ENCODE peak calls at places on chromosome 18, in six cellular contexts. One of them, this sample, is unnamed.

GRCh38 chr18:48820483-48821250 is 130.1 kb downstream of the SMAD7 start:
- DNase-seq in lower lobe of right lung: peak
- DNase-seq in endothelial cell of umbilical vein: no peak
- DNase-seq in right atrium auricular region: peak
- DNase-seq in hepatocyte: no peak
- DNase-seq in GM20000: peak
- DNase-seq in this sample: no peak

GRCh38 chr18:49751427-49752094 is 61.8 kb downstream of the ACAA2 start:
- DNase-seq in GM20000: no peak
- DNase-seq in hepatocyte: no peak
- DNase-seq in lower lobe of right lung: no peak
- DNase-seq in right atrium auricular region: peak
- DNase-seq in endothelial cell of umbilical vein: no peak
- DNase-seq in this sample: no peak

GRCh38 chr18:49183921-49184320 is 233.2 kb upstream of the SMAD7 start:
- DNase-seq in right atrium auricular region: no peak
- DNase-seq in lower lobe of right lung: no peak
- DNase-seq in endothelial cell of umbilical vein: no peak
- DNase-seq in GM20000: no peak
- DNase-seq in hepatocyte: no peak
- DNase-seq in this sample: no peak

GRCh38 chr18:23226930-23227728 is 91.8 kb downstream of the CABLES1 start:
- DNase-seq in GM20000: no peak
- DNase-seq in lower lobe of right lung: no peak
- DNase-seq in right atrium auricular region: peak
- DNase-seq in endothelial cell of umbilical vein: peak
- DNase-seq in hepatocyte: peak
- DNase-seq in this sample: no peak

GRCh38 chr18:1017679-1018078 is 113.0 kb downstream of the ADCYAP1 start:
- DNase-seq in right atrium auricular region: no peak
- DNase-seq in endothelial cell of umbilical vein: no peak
- DNase-seq in hepatocyte: no peak
- DNase-seq in lower lobe of right lung: no peak
- DNase-seq in GM20000: no peak
- DNase-seq in this sample: no peak

GRCh38 chr18:24928479-24928878 is 423.5 kb downstream of the ZNF521 start:
- DNase-seq in GM20000: no peak
- DNase-seq in endothelial cell of umbilical vein: no peak
- DNase-seq in right atrium auricular region: no peak
- DNase-seq in hepatocyte: no peak
- DNase-seq in lower lobe of right lung: no peak
- DNase-seq in this sample: no peak

GRCh38 chr18:32922951-32923430 is 150.2 kb upstream of the KLHL14 start:
- DNase-seq in lower lobe of right lung: no peak
- DNase-seq in hepatocyte: no peak
- DNase-seq in GM20000: no peak
- DNase-seq in endothelial cell of umbilical vein: no peak
- DNase-seq in right atrium auricular region: no peak
- DNase-seq in this sample: no peak

GRCh38 chr18:46353460-46353859 is 249.3 kb downstream of the HAUS1 start:
- DNase-seq in lower lobe of right lung: no peak
- DNase-seq in GM20000: no peak
- DNase-seq in hepatocyte: no peak
- DNase-seq in endothelial cell of umbilical vein: no peak
- DNase-seq in right atrium auricular region: no peak
- DNase-seq in this sample: no peak

GRCh38 chr18:73681398-73681797 is 466.2 kb downstream of the FBXO15 start:
- DNase-seq in right atrium auricular region: no peak
- DNase-seq in endothelial cell of umbilical vein: no peak
- DNase-seq in lower lobe of right lung: no peak
- DNase-seq in GM20000: no peak
- DNase-seq in hepatocyte: no peak
- DNase-seq in this sample: no peak

GRCh38 chr18:55252053-55252675 is 292.9 kb upstream of the CCDC68 start:
- DNase-seq in lower lobe of right lung: no peak
- DNase-seq in GM20000: no peak
- DNase-seq in hepatocyte: no peak
- DNase-seq in right atrium auricular region: no peak
- DNase-seq in endothelial cell of umbilical vein: no peak
- DNase-seq in this sample: no peak

GRCh38 chr18:2905802-2906521 is 59.2 kb downstream of the EMILIN2 start:
- DNase-seq in right atrium auricular region: peak
- DNase-seq in lower lobe of right lung: peak
- DNase-seq in endothelial cell of umbilical vein: peak
- DNase-seq in GM20000: peak
- DNase-seq in hepatocyte: peak
- DNase-seq in this sample: no peak

GRCh38 chr18:65924878-65925277 is 174.1 kb downstream of the CDH7 start:
- DNase-seq in endothelial cell of umbilical vein: no peak
- DNase-seq in hepatocyte: no peak
- DNase-seq in right atrium auricular region: no peak
- DNase-seq in lower lobe of right lung: no peak
- DNase-seq in GM20000: no peak
- DNase-seq in this sample: no peak

GRCh38 chr18:11937874-11938478 is 29.9 kb upstream of the MPPE1 start:
- DNase-seq in GM20000: peak
- DNase-seq in hepatocyte: peak
- DNase-seq in right atrium auricular region: peak
- DNase-seq in lower lobe of right lung: peak
- DNase-seq in endothelial cell of umbilical vein: peak
- DNase-seq in this sample: no peak

GRCh38 chr18:27656167-27656778 is 471.2 kb upstream of the CHST9 start:
- DNase-seq in endothelial cell of umbilical vein: no peak
- DNase-seq in right atrium auricular region: no peak
- DNase-seq in hepatocyte: no peak
- DNase-seq in GM20000: no peak
- DNase-seq in lower lobe of right lung: no peak
- DNase-seq in this sample: peak

GRCh38 chr18:2223859-2224258 is 347.4 kb downstream of the METTL4 start:
- DNase-seq in right atrium auricular region: no peak
- DNase-seq in endothelial cell of umbilical vein: peak
- DNase-seq in hepatocyte: peak
- DNase-seq in lower lobe of right lung: no peak
- DNase-seq in GM20000: no peak
- DNase-seq in this sample: no peak

GRCh38 chr18:55318864-55319516 is 269.0 kb downstream of the TCF4 start:
- DNase-seq in endothelial cell of umbilical vein: peak
- DNase-seq in right atrium auricular region: no peak
- DNase-seq in hepatocyte: no peak
- DNase-seq in GM20000: no peak
- DNase-seq in lower lobe of right lung: no peak
- DNase-seq in this sample: no peak

GRCh38 chr18:36758001-36758400 is 70.8 kb downstream of the TPGS2 start:
- DNase-seq in lower lobe of right lung: no peak
- DNase-seq in endothelial cell of umbilical vein: no peak
- DNase-seq in hepatocyte: no peak
- DNase-seq in right atrium auricular region: no peak
- DNase-seq in GM20000: no peak
- DNase-seq in this sample: no peak

GRCh38 chr18:48775372-48776160 is 175.2 kb downstream of the SMAD7 start:
- DNase-seq in lower lobe of right lung: peak
- DNase-seq in right atrium auricular region: no peak
- DNase-seq in endothelial cell of umbilical vein: no peak
- DNase-seq in hepatocyte: no peak
- DNase-seq in GM20000: no peak
- DNase-seq in this sample: no peak

GRCh38 chr18:58223717-58224424 is 179.8 kb downstream of the NEDD4L start:
- DNase-seq in lower lobe of right lung: peak
- DNase-seq in GM20000: no peak
- DNase-seq in endothelial cell of umbilical vein: peak
- DNase-seq in right atrium auricular region: peak
- DNase-seq in hepatocyte: peak
- DNase-seq in this sample: no peak

GRCh38 chr18:58218111-58218510 is 174.1 kb downstream of the NEDD4L start:
- DNase-seq in lower lobe of right lung: no peak
- DNase-seq in endothelial cell of umbilical vein: no peak
- DNase-seq in right atrium auricular region: no peak
- DNase-seq in hepatocyte: no peak
- DNase-seq in GM20000: no peak
- DNase-seq in this sample: no peak

GRCh38 chr18:58224425-58224750 is 180.4 kb downstream of the NEDD4L start:
- DNase-seq in lower lobe of right lung: no peak
- DNase-seq in right atrium auricular region: no peak
- DNase-seq in endothelial cell of umbilical vein: no peak
- DNase-seq in hepatocyte: no peak
- DNase-seq in GM20000: no peak
- DNase-seq in this sample: no peak

GRCh38 chr18:58222439-58223125 is 178.6 kb downstream of the NEDD4L start:
- DNase-seq in lower lobe of right lung: no peak
- DNase-seq in hepatocyte: no peak
- DNase-seq in right atrium auricular region: no peak
- DNase-seq in GM20000: no peak
- DNase-seq in endothelial cell of umbilical vein: peak
- DNase-seq in this sample: no peak

DNA sequence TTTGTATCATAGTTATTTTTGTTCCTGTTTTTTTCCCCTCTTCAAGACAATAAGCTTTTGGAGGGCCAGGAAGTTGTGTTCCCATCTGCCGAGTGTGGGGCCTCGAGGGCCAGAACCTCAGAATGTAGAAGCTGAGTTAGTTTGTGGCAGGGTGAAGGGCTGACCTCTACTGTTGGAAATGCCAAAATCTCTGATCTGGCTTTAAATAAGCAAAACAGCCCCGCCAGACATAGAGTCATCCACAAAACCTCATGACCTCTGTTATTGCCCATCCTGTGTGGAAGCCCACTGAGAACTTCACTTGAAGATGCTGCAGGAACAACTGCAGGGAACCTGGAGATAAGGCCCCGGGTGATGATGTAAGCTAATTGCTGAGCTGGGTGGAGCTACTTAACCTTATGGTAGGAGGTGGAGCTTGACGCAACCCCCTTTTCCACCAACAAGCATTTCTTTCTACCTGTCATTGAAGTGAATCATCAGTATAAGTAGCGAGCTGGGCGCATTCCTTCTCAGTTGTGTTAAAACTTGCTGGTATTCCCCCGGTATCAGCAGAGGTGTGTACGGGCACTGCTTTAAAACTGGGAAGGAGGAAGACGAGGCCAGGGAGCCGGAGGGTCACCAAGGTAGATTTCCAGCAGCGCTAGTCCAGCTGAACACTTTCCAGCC is 177.2 kb downstream of the NEDD4L start:
- DNase-seq in GM20000: no peak
- DNase-seq in endothelial cell of umbilical vein: no peak
- DNase-seq in right atrium auricular region: no peak
- DNase-seq in lower lobe of right lung: peak
- DNase-seq in hepatocyte: peak
- DNase-seq in this sample: peak
- TF ChIP-seq CTCF in GM20000: no peak
- TF ChIP-seq CTCF in endothelial cell of umbilical vein: no peak
- TF ChIP-seq CTCF in right atrium auricular region: no peak
- TF ChIP-seq CTCF in lower lobe of right lung: no peak
- TF ChIP-seq CTCF in hepatocyte: no peak
- TF ChIP-seq CTCF in this sample: no peak

GRCh38 chr18:31557446-31557845 is 34.2 kb upstream of the TTR start:
- DNase-seq in hepatocyte: no peak
- DNase-seq in endothelial cell of umbilical vein: no peak
- DNase-seq in right atrium auricular region: no peak
- DNase-seq in lower lobe of right lung: no peak
- DNase-seq in GM20000: no peak
- DNase-seq in this sample: no peak
- TF ChIP-seq CTCF in hepatocyte: no peak
- TF ChIP-seq CTCF in endothelial cell of umbilical vein: no peak
- TF ChIP-seq CTCF in right atrium auricular region: no peak
- TF ChIP-seq CTCF in lower lobe of right lung: no peak
- TF ChIP-seq CTCF in GM20000: no peak
- TF ChIP-seq CTCF in this sample: no peak

GRCh38 chr18:58562999-58563667 is 65.8 kb downstream of the ALPK2 start:
- DNase-seq in hepatocyte: no peak
- DNase-seq in lower lobe of right lung: no peak
- DNase-seq in GM20000: peak
- DNase-seq in endothelial cell of umbilical vein: no peak
- DNase-seq in right atrium auricular region: no peak
- DNase-seq in this sample: no peak

GRCh38 chr18:58558514-58558913 is 70.4 kb downstream of the ALPK2 start:
- DNase-seq in right atrium auricular region: no peak
- DNase-seq in hepatocyte: no peak
- DNase-seq in GM20000: no peak
- DNase-seq in endothelial cell of umbilical vein: no peak
- DNase-seq in lower lobe of right lung: no peak
- DNase-seq in this sample: no peak

GRCh38 chr18:58565021-58565420 is 63.9 kb downstream of the ALPK2 start:
- DNase-seq in hepatocyte: no peak
- DNase-seq in right atrium auricular region: no peak
- DNase-seq in endothelial cell of umbilical vein: no peak
- DNase-seq in GM20000: peak
- DNase-seq in lower lobe of right lung: no peak
- DNase-seq in this sample: no peak

GRCh38 chr18:58559427-58560186 is 69.3 kb downstream of the ALPK2 start:
- DNase-seq in endothelial cell of umbilical vein: no peak
- DNase-seq in right atrium auricular region: no peak
- DNase-seq in lower lobe of right lung: no peak
- DNase-seq in hepatocyte: peak
- DNase-seq in GM20000: no peak
- DNase-seq in this sample: no peak

GRCh38 chr18:58562146-58562998 is 66.5 kb downstream of the ALPK2 start:
- DNase-seq in lower lobe of right lung: no peak
- DNase-seq in GM20000: no peak
- DNase-seq in right atrium auricular region: no peak
- DNase-seq in hepatocyte: no peak
- DNase-seq in endothelial cell of umbilical vein: no peak
- DNase-seq in this sample: no peak
- TF ChIP-seq CTCF in lower lobe of right lung: no peak
- TF ChIP-seq CTCF in GM20000: no peak
- TF ChIP-seq CTCF in right atrium auricular region: no peak
- TF ChIP-seq CTCF in hepatocyte: no peak
- TF ChIP-seq CTCF in endothelial cell of umbilical vein: no peak
- TF ChIP-seq CTCF in this sample: no peak

GRCh38 chr18:52352920-52353319 is 12.9 kb downstream of the DCC start:
- DNase-seq in right atrium auricular region: no peak
- DNase-seq in hepatocyte: no peak
- DNase-seq in GM20000: no peak
- DNase-seq in endothelial cell of umbilical vein: no peak
- DNase-seq in lower lobe of right lung: no peak
- DNase-seq in this sample: no peak

GRCh38 chr18:52343138-52343537 is 3.1 kb downstream of the DCC start:
- DNase-seq in right atrium auricular region: no peak
- DNase-seq in GM20000: no peak
- DNase-seq in lower lobe of right lung: no peak
- DNase-seq in endothelial cell of umbilical vein: no peak
- DNase-seq in hepatocyte: peak
- DNase-seq in this sample: no peak

GRCh38 chr18:52343731-52344340 is 3.8 kb downstream of the DCC start:
- DNase-seq in endothelial cell of umbilical vein: no peak
- DNase-seq in right atrium auricular region: no peak
- DNase-seq in lower lobe of right lung: no peak
- DNase-seq in GM20000: no peak
- DNase-seq in hepatocyte: no peak
- DNase-seq in this sample: no peak

GRCh38 chr18:52345428-52345827 is 5.4 kb downstream of the DCC start:
- DNase-seq in hepatocyte: no peak
- DNase-seq in GM20000: no peak
- DNase-seq in lower lobe of right lung: no peak
- DNase-seq in endothelial cell of umbilical vein: no peak
- DNase-seq in right atrium auricular region: no peak
- DNase-seq in this sample: no peak

DNA sequence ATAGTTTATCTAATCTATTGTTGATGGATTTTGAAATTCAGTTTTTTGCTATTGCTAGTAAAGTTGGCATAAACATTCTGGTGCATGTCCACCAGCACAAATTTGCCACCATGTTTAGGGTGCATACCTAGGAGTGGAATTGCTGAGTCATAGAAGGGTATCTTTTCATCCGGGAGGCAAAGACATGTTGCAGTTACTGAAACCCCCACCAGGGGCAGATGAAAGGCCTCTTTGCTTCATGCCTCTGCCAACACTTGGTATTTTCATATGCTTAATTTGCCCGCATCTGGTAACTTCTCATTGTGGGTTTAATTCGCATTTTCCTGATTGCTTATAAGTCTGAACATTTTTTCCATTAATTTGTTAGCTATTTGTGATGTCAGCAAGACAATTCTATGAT is 8.2 kb downstream of the DCC start:
- DNase-seq in hepatocyte: no peak
- DNase-seq in endothelial cell of umbilical vein: no peak
- DNase-seq in right atrium auricular region: no peak
- DNase-seq in GM20000: no peak
- DNase-seq in lower lobe of right lung: no peak
- DNase-seq in this sample: no peak
- TF ChIP-seq CTCF in hepatocyte: peak
- TF ChIP-seq CTCF in endothelial cell of umbilical vein: no peak
- TF ChIP-seq CTCF in right atrium auricular region: peak
- TF ChIP-seq CTCF in GM20000: peak
- TF ChIP-seq CTCF in lower lobe of right lung: no peak
- TF ChIP-seq CTCF in this sample: peak

This sample was measured in keratinocyte.